ENCODE peak calls at places on chromosomes 6 and 20, in ten cellular contexts. Y is sigmoid colon, X is psoas muscle, C is CD14-positive monocyte, R is PC-9, G is mucosa of descending colon, Z is AG04450, D is retinal pigment epithelial cell, M is lower lobe of right lung, B is fibroblast of the aortic adventitia. U is an unnamed sample.

GRCh38 chr6:161233986-161234620 is 39.8 kb downstream of the AGPAT4 start:
- DNase-seq in Z (peak; percentile 83), G (peak; percentile 41), D (peak; percentile 81), B (peak; percentile 94), X (peak; percentile 77), M (no peak), R (no peak), Y (peak; percentile 94), C (no peak), U (no peak)

GRCh38 chr20:61253640-61254511 is 1.8 kb downstream of the CDH4 start:
- DNase-seq in Y (no peak), X (no peak), R (no peak), B (no peak), G (no peak), C (no peak), M (no peak), D (no peak), Z (no peak), U (no peak)

GRCh38 chr6:293185-294174 is 1.2 kb downstream of the DUSP22 start:
- DNase-seq in M (no peak), Y (peak; percentile 82), C (no peak), X (peak; percentile 69), G (peak; percentile 56), R (no peak), D (no peak), B (peak; percentile 48), Z (no peak), U (no peak)

GRCh38 chr6:109002100-109002697 is 92.4 kb downstream of the SESN1 start:
- DNase-seq in B (peak; percentile 72), Z (no peak), G (no peak), X (no peak), M (no peak), C (no peak), R (no peak), Y (no peak), D (no peak), U (no peak)

GRCh38 chr20:47357296-47358051 is 975 bp upstream of the ZMYND8 start:
- DNase-seq in B (peak; percentile 83), G (peak; percentile 96), C (peak; percentile 77), R (peak; percentile 94), X (peak; percentile 81), M (peak; percentile 94), Z (peak; percentile 84), D (peak; percentile 94), Y (peak; percentile 95), U (peak; percentile 60)

GRCh38 chr6:147909645-147910044 is 401.2 kb downstream of the SAMD5 start:
- DNase-seq in C (no peak), Z (no peak), B (no peak), X (no peak), D (no peak), M (no peak), Y (no peak), G (no peak), R (no peak), U (no peak)

GRCh38 chr6:25939593-25939992 is 9.1 kb upstream of the SLC17A2 start:
- DNase-seq in Z (no peak), R (no peak), G (no peak), X (no peak), M (no peak), Y (no peak), D (no peak), C (no peak), B (no peak), U (no peak)

GRCh38 chr20:12902992-12903391 is 105.8 kb upstream of the SPTLC3 start:
- DNase-seq in Y (no peak), Z (no peak), D (no peak), G (no peak), X (no peak), C (no peak), B (no peak), R (no peak), M (no peak), U (no peak)

GRCh38 chr6:12595161-12595792 is 121.3 kb upstream of the PHACTR1 start:
- DNase-seq in M (no peak), R (no peak), C (no peak), B (peak; percentile 93), G (peak; percentile 11), D (peak; percentile 75), Z (no peak), X (no peak), Y (no peak), U (no peak)

GRCh38 chr6:130033999-130034814 is 15.8 kb downstream of the L3MBTL3 start:
- DNase-seq in D (no peak), Z (peak; percentile 34), M (no peak), X (no peak), R (peak; percentile 7), B (peak; percentile 42), G (no peak), Y (no peak), C (no peak), U (no peak)

GRCh38 chr6:68880050-68880449 is 245.0 kb downstream of the ADGRB3 start:
- DNase-seq in Y (no peak), R (no peak), D (no peak), B (no peak), X (no peak), Z (no peak), G (no peak), M (no peak), C (no peak), U (no peak)

GRCh38 chr6:15280023-15280422 is 34.2 kb downstream of the JARID2 start:
- DNase-seq in B (peak; percentile 84), Z (no peak), R (no peak), Y (no peak), C (no peak), G (no peak), X (no peak), M (no peak), D (no peak), U (no peak)

GRCh38 chr6:18155273-18155863 is at the start of gene KDM1B:
- DNase-seq in X (peak; percentile 98), D (peak; percentile 92), R (peak; percentile 99), Z (peak; percentile 97), B (peak; percentile 97), G (no peak), M (peak; percentile 99), C (peak; percentile 99), Y (peak; percentile 99), U (no peak)

GRCh38 chr20:54479138-54479906 is 3.9 kb downstream of the DOK5 start:
- DNase-seq in D (no peak), B (peak; percentile 17), G (no peak), M (no peak), Y (no peak), R (no peak), Z (no peak), X (no peak), C (no peak), U (no peak)

GRCh38 chr6:27478141-27478705 is 5.3 kb upstream of the ZNF184 start:
- DNase-seq in X (no peak), R (no peak), B (peak; percentile 45), G (peak; percentile 6), D (no peak), Z (peak; percentile 2), M (no peak), Y (no peak), C (no peak), U (no peak)

GRCh38 chr6:41027251-41027650 is 11.8 kb downstream of the UNC5CL start:
- DNase-seq in G (no peak), Y (no peak), D (no peak), C (no peak), M (no peak), R (no peak), Z (no peak), B (no peak), X (no peak), U (no peak)

GRCh38 chr20:5430670-5431069 is 113.9 kb upstream of the PROKR2 start:
- DNase-seq in M (no peak), B (no peak), C (no peak), Y (no peak), G (no peak), D (no peak), Z (no peak), X (no peak), R (no peak), U (no peak)
- TF ChIP-seq CTCF in M (no peak), B (no peak), C (no peak), Y (no peak), G (no peak), D (peak; percentile 24), Z (no peak), X (no peak), R (no peak), U (no peak)

DNA sequence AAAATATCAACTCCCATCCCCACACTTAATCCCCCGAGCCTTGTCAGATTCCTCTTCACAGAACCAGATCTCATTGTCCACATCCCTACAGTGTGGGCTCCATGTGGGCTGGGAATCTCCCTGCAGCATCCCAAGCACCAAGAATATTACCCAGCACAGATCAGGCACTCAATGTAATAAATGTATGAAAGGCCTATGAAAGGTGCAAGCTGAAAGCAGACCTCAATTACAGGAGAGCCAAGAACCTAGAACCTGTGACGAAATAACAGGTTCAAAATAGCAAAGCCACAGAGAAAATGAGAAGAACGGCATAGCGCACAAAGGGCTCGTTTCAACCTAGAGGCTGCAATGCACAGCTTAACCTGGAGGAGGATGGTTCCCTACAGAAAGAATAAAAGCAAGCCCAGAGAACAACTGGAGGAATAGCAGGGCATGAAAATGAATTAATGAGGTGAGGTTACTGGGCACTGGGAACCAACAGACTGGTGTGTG is 3.1 kb downstream of the SLC23A2 start:
- DNase-seq in Z (no peak), B (no peak), R (no peak), X (no peak), Y (no peak), M (no peak), D (no peak), G (no peak), C (no peak), U (no peak)
- TF ChIP-seq CTCF in Z (peak; percentile 32), B (peak; percentile 24), R (no peak), X (no peak), Y (no peak), M (no peak), D (peak; percentile 41), G (no peak), C (peak; percentile 50), U (peak; percentile 10)

DNA sequence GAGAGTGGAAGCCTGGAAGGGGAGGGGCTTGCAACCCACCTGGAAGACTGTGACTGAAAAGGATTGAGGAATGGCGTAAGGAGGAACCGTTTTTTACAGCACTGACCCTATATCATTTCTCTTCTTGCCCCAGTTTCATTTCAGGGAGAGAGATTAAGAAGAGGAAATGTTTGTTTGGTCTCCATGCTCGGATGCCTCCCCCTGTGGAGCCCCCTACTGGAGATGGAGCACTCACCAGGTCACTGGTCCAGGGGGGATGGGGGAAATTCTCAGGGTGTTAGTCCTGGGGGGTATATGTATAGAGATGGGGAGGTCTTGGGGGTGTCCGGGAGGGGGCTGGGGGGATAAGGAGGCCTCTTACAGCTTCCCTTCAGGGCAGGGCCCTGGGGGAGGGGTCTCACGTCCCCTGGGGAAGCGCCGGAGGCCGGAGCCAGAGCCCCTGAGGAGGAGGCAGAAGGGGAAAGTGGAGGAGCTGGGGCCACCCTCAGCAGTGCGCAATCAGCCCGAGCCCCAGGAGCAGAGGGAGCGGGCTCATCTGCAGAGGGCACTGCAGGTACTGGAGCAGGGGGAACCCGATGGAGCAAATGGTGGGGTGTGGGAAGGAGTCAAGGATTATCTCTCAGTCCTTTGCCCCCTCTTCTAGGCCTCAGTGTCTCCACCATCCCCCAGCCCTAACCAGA is 3.2 kb downstream of the CUTA start:
- DNase-seq in G (no peak), R (no peak), M (no peak), C (no peak), B (no peak), Y (no peak), X (no peak), Z (no peak), D (no peak), U (no peak)
- TF ChIP-seq CTCF in G (no peak), R (no peak), M (no peak), C (peak; percentile 18), B (peak; percentile 53), Y (no peak), X (no peak), Z (peak; percentile 48), D (peak; percentile 59), U (peak; percentile 46)

GRCh38 chr6:118263929-118264486 is 284.1 kb upstream of the PLN start:
- DNase-seq in C (no peak), G (no peak), R (no peak), M (no peak), X (no peak), B (peak; percentile 30), D (no peak), Z (no peak), Y (no peak), U (peak; percentile 17)
- TF ChIP-seq CTCF in C (no peak), G (no peak), R (peak; percentile 50), M (no peak), X (peak; percentile 60), B (peak; percentile 23), D (peak; percentile 42), Z (peak; percentile 22), Y (peak; percentile 25), U (peak; percentile 57)

U was measured in progenitor cell of endocrine pancreas.